ENCODE peak calls at places on chromosome 21, in seven cellular contexts. R is stimulated activated CD8-positive, alpha-beta memory T cell treated with anti-CD3 and anti-CD28 coated beads, Interleukin-15, amount 100 ng/mL, for 4 hours; J is NCI-H510A; Q is naive B cell; V is SHP77; F is fibroblast of villous mesenchyme; L is EL. Z is an unnamed sample.

GRCh38 chr21:42360317-42360716 is 6.0 kb downstream of the TFF1 start:
- DNase-seq in R (no peak), J (no peak), Q (no peak), V (peak), F (no peak), L (no peak), Z (no peak)

GRCh38 chr21:39715804-39716397 is 29.1 kb upstream of the IGSF5 start:
- DNase-seq in R (peak), J (no peak), Q (no peak), V (peak), F (peak), L (peak), Z (peak)

GRCh38 chr21:36487641-36488307 is 7.9 kb upstream of the CLDN14 start:
- DNase-seq in R (no peak), J (no peak), Q (no peak), V (no peak), F (no peak), L (no peak), Z (peak)

GRCh38 chr21:28737671-28738279 is 254.9 kb downstream of the LTN1 start:
- DNase-seq in R (no peak), J (no peak), Q (no peak), V (peak), F (peak), L (peak), Z (peak)

GRCh38 chr21:43854773-43855633 is 10.0 kb upstream of the AGPAT3 start:
- DNase-seq in R (no peak), J (no peak), Q (no peak), V (no peak), F (peak), L (no peak), Z (no peak)

GRCh38 chr21:33971492-33972013 is 55.9 kb upstream of the ATP5PO start:
- DNase-seq in R (no peak), J (no peak), Q (no peak), V (peak), F (peak), L (peak), Z (no peak)

GRCh38 chr21:17351766-17352165 is 161.1 kb upstream of the CXADR start:
- DNase-seq in R (no peak), J (no peak), Q (no peak), V (no peak), F (no peak), L (no peak), Z (no peak)

GRCh38 chr21:42159560-42160110 is 59.3 kb upstream of the ABCG1 start:
- DNase-seq in R (no peak), J (no peak), Q (no peak), V (no peak), F (no peak), L (no peak), Z (no peak)

GRCh38 chr21:44708866-44709425 is 2.4 kb downstream of the TSPEAR start:
- DNase-seq in R (no peak), J (no peak), Q (no peak), V (no peak), F (no peak), L (no peak), Z (no peak)

GRCh38 chr21:42846221-42846620 is 33.1 kb downstream of the WDR4 start:
- DNase-seq in R (no peak), J (no peak), Q (no peak), V (no peak), F (no peak), L (no peak), Z (no peak)

GRCh38 chr21:41852929-41853320 is 26.2 kb downstream of the PRDM15 start:
- DNase-seq in R (no peak), J (no peak), Q (no peak), V (no peak), F (no peak), L (no peak), Z (no peak)

GRCh38 chr21:37555672-37556261 is 189.2 kb downstream of the DYRK1A start:
- DNase-seq in R (no peak), J (no peak), Q (no peak), V (no peak), F (no peak), L (no peak), Z (no peak)

GRCh38 chr21:38993561-38993960 is 187.8 kb downstream of the ETS2 start:
- DNase-seq in R (no peak), J (no peak), Q (no peak), V (no peak), F (peak), L (peak), Z (peak)

GRCh38 chr21:36429672-36430546 is 44.7 kb downstream of the CHAF1B start:
- DNase-seq in R (peak), J (peak), Q (peak), V (peak), F (peak), L (peak), Z (no peak)

GRCh38 chr21:46404306-46404705 is 54.4 kb upstream of the DIP2A start:
- DNase-seq in R (no peak), J (no peak), Q (no peak), V (no peak), F (no peak), L (no peak), Z (no peak)

GRCh38 chr21:34154878-34155277 is 81.5 kb downstream of the MRPS6 start:
- DNase-seq in R (no peak), J (no peak), Q (no peak), V (no peak), F (no peak), L (no peak), Z (no peak)

GRCh38 chr21:43321111-43321510 is 105.8 kb downstream of the SIK1 start:
- DNase-seq in R (no peak), J (no peak), Q (no peak), V (no peak), F (peak), L (peak), Z (no peak)

GRCh38 chr21:45699966-45700365 is 56.4 kb downstream of the PCBP3 start:
- DNase-seq in R (no peak), J (no peak), Q (no peak), V (no peak), F (no peak), L (peak), Z (no peak)

GRCh38 chr21:20592482-20592881 is 405.7 kb upstream of the NCAM2 start:
- DNase-seq in R (no peak), J (no peak), Q (no peak), V (no peak), F (no peak), L (no peak), Z (no peak)

GRCh38 chr21:14614287-14614686 is 68.2 kb upstream of the SAMSN1 start:
- DNase-seq in R (no peak), J (no peak), Q (no peak), V (no peak), F (no peak), L (no peak), Z (no peak)

GRCh38 chr21:26920055-26920454 is 46.8 kb downstream of the ADAMTS5 start:
- DNase-seq in R (no peak), J (no peak), Q (no peak), V (no peak), F (peak), L (peak), Z (no peak)

GRCh38 chr21:22106720-22107410 is 1108.7 kb downstream of the NCAM2 start:
- DNase-seq in R (no peak), J (no peak), Q (no peak), V (no peak), F (no peak), L (no peak), Z (no peak)

GRCh38 chr21:37000381-37000780 is 6.1 kb upstream of the RIPPLY3 start:
- DNase-seq in R (no peak), J (no peak), Q (no peak), V (no peak), F (no peak), L (no peak), Z (no peak)

GRCh38 chr21:46001821-46002681 is 20.5 kb downstream of the COL6A1 start:
- DNase-seq in R (no peak), J (no peak), Q (no peak), V (no peak), F (no peak), L (no peak), Z (no peak)

GRCh38 chr21:45570826-45571601 is 28.8 kb upstream of the SLC19A1 start:
- DNase-seq in R (no peak), J (no peak), Q (no peak), V (no peak), F (peak), L (peak), Z (no peak)

GRCh38 chr21:37210017-37210593 is 57.0 kb downstream of the VPS26C start:
- DNase-seq in R (no peak), J (no peak), Q (no peak), V (no peak), F (no peak), L (no peak), Z (no peak)

GRCh38 chr21:28253378-28253777 is 739.3 kb downstream of the LTN1 start:
- DNase-seq in R (no peak), J (no peak), Q (no peak), V (no peak), F (no peak), L (peak), Z (no peak)

GRCh38 chr21:42012763-42013329 is 2.7 kb upstream of the ZBTB21 start:
- DNase-seq in R (no peak), J (peak), Q (no peak), V (no peak), F (no peak), L (no peak), Z (peak)

GRCh38 chr21:22421416-22422190 is 1423.4 kb downstream of the NCAM2 start:
- DNase-seq in R (no peak), J (no peak), Q (peak), V (no peak), F (no peak), L (no peak), Z (no peak)

GRCh38 chr21:32340863-32341848 is 42.5 kb downstream of the MRAP start:
- DNase-seq in R (no peak), J (no peak), Q (no peak), V (no peak), F (no peak), L (no peak), Z (no peak)

GRCh38 chr21:34599534-34600101 is 15.3 kb downstream of the RCAN1 start:
- DNase-seq in R (no peak), J (no peak), Q (no peak), V (no peak), F (no peak), L (no peak), Z (no peak)

GRCh38 chr21:42737969-42738590 is 84.7 kb downstream of the PDE9A start:
- DNase-seq in R (no peak), J (no peak), Q (peak), V (no peak), F (peak), L (no peak), Z (no peak)

GRCh38 chr21:32844653-32845443 is 73.3 kb upstream of the PAXBP1 start:
- DNase-seq in R (no peak), J (no peak), Q (no peak), V (no peak), F (peak), L (peak), Z (no peak)

GRCh38 chr21:9750341-9751086 is 770.9 kb upstream of the TPTE start:
- DNase-seq in R (no peak), J (no peak), Q (no peak), V (no peak), F (no peak), L (no peak), Z (no peak)

GRCh38 chr21:24896735-24897124 is 710.6 kb downstream of the MRPL39 start:
- DNase-seq in R (no peak), J (no peak), Q (no peak), V (no peak), F (no peak), L (no peak), Z (no peak)

GRCh38 chr21:41878831-41879189 is 334 bp downstream of the PRDM15 start:
- DNase-seq in R (peak), J (peak), Q (peak), V (peak), F (peak), L (peak), Z (no peak)